ENCODE peak calls at places on chromosomes 7 and 10, in four cellular contexts. T, R, Z and Y are unnamed samples.

GRCh38 chr7:150489812-150490211 is 24.9 kb upstream of the GIMAP7 start:
- DNase-seq in T (no peak), R (no peak), Z (no peak), Y (no peak)

GRCh38 chr7:20744913-20745587 is 41.6 kb downstream of the SP8 start:
- DNase-seq in T (no peak), R (no peak), Z (no peak), Y (no peak)

GRCh38 chr7:106464169-106464568 is 179.4 kb upstream of the NAMPT start:
- DNase-seq in T (no peak), R (no peak), Z (no peak), Y (no peak)

GRCh38 chr7:95473276-95473985 is 12.3 kb upstream of the ASB4 start:
- DNase-seq in T (no peak), R (no peak), Z (no peak), Y (no peak)

GRCh38 chr7:149776305-149776704 is 2.9 kb upstream of the ZNF467 start:
- DNase-seq in T (peak; percentile 85), R (peak; percentile 86), Z (peak; percentile 52), Y (peak; percentile 77)

GRCh38 chr7:149846021-149846420 is 7.8 kb downstream of the ZNF862 start:
- DNase-seq in T (no peak), R (no peak), Z (no peak), Y (no peak)

GRCh38 chr7:98254516-98254915 is 2.5 kb upstream of the TECPR1 start:
- DNase-seq in T (no peak), R (no peak), Z (no peak), Y (no peak)

GRCh38 chr7:23530355-23530754 is 1.4 kb downstream of the TRA2A start:
- DNase-seq in T (no peak), R (peak; percentile 59), Z (no peak), Y (no peak)

GRCh38 chr7:78576196-78576595 is 777.6 kb downstream of the PHTF2 start:
- DNase-seq in T (no peak), R (no peak), Z (no peak), Y (no peak)

GRCh38 chr10:96673318-96674099 is 46.8 kb downstream of the PIK3AP1 start:
- DNase-seq in T (peak; percentile 25), R (no peak), Z (peak; percentile 60), Y (peak; percentile 54)

GRCh38 chr10:75283150-75284096 is 47.7 kb upstream of the COMTD1 start:
- DNase-seq in T (peak; percentile 25), R (no peak), Z (peak; percentile 55), Y (no peak)

GRCh38 chr10:614341-614664 is 75.2 kb downstream of the DIP2C start:
- DNase-seq in T (no peak), R (no peak), Z (no peak), Y (no peak)

GRCh38 chr7:123871998-123872867 is 27.3 kb downstream of the HYAL4 start:
- DNase-seq in T (no peak), R (peak; percentile 61), Z (peak; percentile 43), Y (peak; percentile 28)

GRCh38 chr7:100080895-100081534 is 508 bp downstream of the ZNF3 start:
- DNase-seq in T (no peak), R (peak; percentile 72), Z (no peak), Y (no peak)

GRCh38 chr7:133504825-133505224 is 251.9 kb downstream of the EXOC4 start:
- DNase-seq in T (no peak), R (no peak), Z (no peak), Y (no peak)

GRCh38 chr7:103989785-103990775 is 622 bp upstream of the RELN start:
- DNase-seq in T (no peak), R (peak; percentile 86), Z (no peak), Y (peak; percentile 68)

GRCh38 chr10:99630991-99631390 is 10.8 kb upstream of the SLC25A28 start:
- DNase-seq in T (no peak), R (no peak), Z (no peak), Y (no peak)

GRCh38 chr10:99628923-99629624 is 8.8 kb upstream of the SLC25A28 start:
- DNase-seq in T (no peak), R (no peak), Z (no peak), Y (no peak)

GRCh38 chr10:99629625-99629978 is 9.4 kb upstream of the SLC25A28 start:
- DNase-seq in T (no peak), R (no peak), Z (no peak), Y (no peak)

GRCh38 chr10:99631496-99631895 is 11.3 kb upstream of the SLC25A28 start:
- DNase-seq in T (no peak), R (no peak), Z (no peak), Y (no peak)

DNA sequence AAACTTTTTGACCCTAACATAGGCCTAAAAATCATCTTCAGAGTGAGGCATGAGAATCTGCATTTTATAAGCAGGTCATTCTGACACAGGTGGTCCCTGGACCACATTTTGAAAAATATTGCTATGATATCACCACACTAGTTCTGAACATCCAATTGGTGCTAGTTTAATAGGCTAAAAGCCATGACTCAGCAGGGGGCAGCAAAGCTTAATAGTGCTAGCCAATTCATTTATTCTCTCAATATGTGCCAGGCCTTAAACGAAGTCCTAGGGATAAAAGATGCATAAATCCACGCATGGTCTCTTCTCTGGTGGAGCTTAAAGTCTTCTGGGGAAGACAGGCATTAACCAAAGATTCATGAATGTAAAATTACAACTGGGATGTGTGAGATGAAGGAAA is 10.2 kb upstream of the SLC25A28 start:
- DNase-seq in T (no peak), R (peak; percentile 39), Z (no peak), Y (no peak)
- TF ChIP-seq CTCF in T (peak; percentile 46), R (peak; percentile 68), Z (no peak), Y (no peak)

DNA sequence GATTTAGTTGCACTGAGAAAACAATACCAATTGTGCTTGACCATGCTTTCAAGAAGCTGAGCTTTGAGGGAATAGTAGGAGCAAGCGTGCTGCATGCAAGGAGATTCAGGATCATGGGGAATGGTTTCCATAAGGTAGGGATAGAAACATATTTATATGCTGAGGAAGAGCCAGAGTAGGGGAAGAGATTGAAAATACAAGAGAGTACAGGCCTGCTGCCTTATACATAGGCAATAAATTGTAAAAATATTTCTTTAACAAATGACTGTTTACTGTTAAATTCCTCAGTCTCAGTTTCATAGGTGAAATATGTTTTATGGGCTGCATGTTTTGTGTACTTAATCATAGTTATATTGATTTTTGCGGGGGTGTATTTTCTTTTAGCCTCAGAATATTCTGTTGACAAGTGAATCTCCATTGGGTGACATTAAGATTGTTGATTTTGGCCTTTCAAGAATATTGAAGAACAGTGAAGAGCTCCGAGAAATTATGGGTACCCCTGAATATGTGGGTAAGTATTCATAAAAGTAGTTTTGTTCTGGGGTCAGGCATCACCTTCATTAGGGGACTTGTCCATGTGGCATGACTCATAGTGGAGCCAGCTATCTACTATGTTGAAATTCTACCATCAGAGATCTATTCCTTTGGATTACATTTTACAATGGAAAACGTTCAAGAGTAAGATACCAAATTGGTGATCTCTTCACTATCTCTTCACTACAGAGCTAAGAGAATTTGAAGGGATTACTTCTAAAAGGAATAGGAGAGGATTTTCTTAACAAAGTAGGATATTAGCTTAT is 36.5 kb downstream of the STK17A start:
- DNase-seq in T (no peak), R (no peak), Z (no peak), Y (no peak)
- H3K4me1 ChIP-seq in T (peaks cover 2% of the 10 kb centered on the region), R (peaks cover 42% of the 10 kb centered on the region), Z (peaks cover 4% of the 10 kb centered on the region), Y (no peaks in the 10 kb centered on the region)

DNA sequence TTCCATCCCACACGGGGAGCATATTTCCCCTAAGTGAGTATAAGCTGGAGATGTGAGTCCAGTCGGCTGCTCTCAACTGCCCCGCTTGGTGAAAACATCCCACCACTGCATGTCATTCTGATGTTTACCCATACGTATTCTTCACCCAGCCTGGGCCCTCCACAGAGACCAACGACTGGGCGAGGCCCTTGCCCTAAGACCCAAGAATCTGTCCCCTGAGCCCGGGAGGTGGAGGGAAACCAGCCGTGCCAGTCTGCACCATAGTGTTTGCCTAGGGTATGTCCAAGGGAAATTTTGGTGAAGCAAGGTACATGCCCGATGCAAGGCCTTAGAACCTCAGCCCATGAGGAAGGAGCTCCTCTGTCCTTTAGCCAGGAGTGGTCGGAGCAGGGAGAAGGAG is 67.9 kb downstream of the RGS10 start:
- DNase-seq in T (no peak), R (no peak), Z (no peak), Y (no peak)
- TF ChIP-seq CTCF in T (no peak), R (no peak), Z (no peak), Y (no peak)

GRCh38 chr7:6227294-6227846 is 45.1 kb downstream of the CYTH3 start:
- DNase-seq in T (no peak), R (peak; percentile 54), Z (peak; percentile 32), Y (no peak)
- H3K4me1 ChIP-seq in T (peaks cover 99% of the 10 kb centered on the region), R (peaks cover 29% of the 10 kb centered on the region), Z (peaks cover 21% of the 10 kb centered on the region), Y (no peaks in the 10 kb centered on the region)

GRCh38 chr10:101139421-101139911 is 8.4 kb downstream of the TLX1 start:
- DNase-seq in T (no peak), R (peak; percentile 70), Z (no peak), Y (no peak)
- TF ChIP-seq CTCF in T (peak; percentile 50), R (peak; percentile 30), Z (no peak), Y (no peak)

GRCh38 chr10:69356187-69356586 is 60.5 kb downstream of the TACR2 start:
- DNase-seq in T (no peak), R (no peak), Z (no peak), Y (no peak)

GRCh38 chr10:69359089-69360025 is 57.4 kb downstream of the TACR2 start:
- DNase-seq in T (no peak), R (no peak), Z (no peak), Y (no peak)

GRCh38 chr10:69360485-69361302 is 56.0 kb downstream of the TACR2 start:
- DNase-seq in T (peak; percentile 74), R (no peak), Z (peak; percentile 62), Y (peak; percentile 75)

GRCh38 chr10:69361303-69361614 is 55.5 kb downstream of the TACR2 start:
- DNase-seq in T (no peak), R (no peak), Z (no peak), Y (peak; percentile 65)

DNA sequence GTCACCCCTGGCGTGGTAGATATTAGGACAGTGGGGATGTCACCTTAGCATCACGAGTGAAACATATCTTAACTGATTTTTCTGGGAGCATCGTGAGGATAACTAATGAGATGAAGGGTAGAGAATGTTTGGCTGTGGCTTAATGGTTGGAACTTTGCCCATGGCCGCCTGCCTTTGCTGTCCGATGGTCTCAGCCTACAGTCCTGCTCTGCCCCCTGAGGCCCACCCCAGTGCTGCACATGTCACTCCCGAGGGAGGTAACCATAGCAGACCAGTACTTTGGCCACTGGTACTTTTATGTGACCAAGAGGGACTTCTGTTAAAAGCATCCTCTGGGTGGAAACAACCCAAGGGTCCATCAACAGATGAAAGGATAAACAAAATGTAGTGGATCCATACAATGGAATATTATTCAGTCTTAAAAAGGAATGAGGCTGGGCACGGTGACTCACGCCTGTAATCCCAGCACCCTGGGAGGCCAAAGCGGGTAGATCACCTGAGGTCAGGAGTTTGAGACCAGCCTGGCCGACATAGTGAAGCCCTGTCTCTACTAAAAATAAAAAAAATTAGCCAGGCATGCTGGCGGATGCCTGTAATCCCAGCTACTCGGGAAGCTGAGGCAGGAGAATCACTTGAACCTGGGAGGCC is 58.4 kb downstream of the TACR2 start:
- DNase-seq in T (no peak), R (no peak), Z (no peak), Y (no peak)
- H3K4me1 ChIP-seq in T (peaks cover 54% of the 10 kb centered on the region), R (peaks cover 29% of the 10 kb centered on the region), Z (peaks cover 10% of the 10 kb centered on the region), Y (peaks cover 21% of the 10 kb centered on the region)

DNA sequence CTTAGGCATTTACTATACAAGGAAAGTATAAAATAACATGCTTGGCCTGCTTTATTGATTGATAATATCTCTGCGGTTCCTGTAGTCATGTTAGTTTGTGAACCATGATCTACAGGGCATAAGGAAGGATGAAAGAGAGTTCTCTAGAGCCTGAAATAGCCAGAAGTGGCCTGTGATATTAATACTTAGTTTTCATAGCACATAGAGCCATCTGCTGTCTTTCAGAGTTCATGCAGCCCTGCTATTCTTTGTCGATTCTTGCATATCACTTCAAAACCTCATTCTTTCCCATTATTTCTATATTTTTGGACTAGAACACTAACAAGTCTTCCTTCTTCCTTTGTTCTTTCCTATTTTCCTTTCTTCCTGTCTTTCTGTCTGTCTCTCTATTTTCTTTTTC is 26.4 kb upstream of the PRKG1 start:
- DNase-seq in T (no peak), R (no peak), Z (no peak), Y (no peak)
- TF ChIP-seq CTCF in T (peak; percentile 59), R (peak; percentile 33), Z (peak; percentile 25), Y (no peak)